ENCODE peak calls at places on chromosomes 5 and 9, in four cellular contexts. U is heart right ventricle, O is heart left ventricle, J is pancreas. I is an unnamed sample.
A peak's percentile ranks its signal among the peaks of the same experiment; 100 is the strongest.

GRCh38 chr5:9090381-9091026 is 455.4 kb downstream of the SEMA5A start:
- DNase-seq in U (no peak), J (no peak), O (no peak), I (no peak)

GRCh38 chr9:113431181-113431580 is 20.6 kb downstream of the C9orf43 start:
- DNase-seq in O (no peak), J (no peak), U (no peak), I (no peak)

GRCh38 chr5:107455111-107455544 is 215.6 kb downstream of the EFNA5 start:
- DNase-seq in J (no peak), O (no peak), U (no peak), I (no peak)

GRCh38 chr9:12843735-12844134 is 68.9 kb downstream of the LURAP1L start:
- DNase-seq in U (no peak), J (no peak), O (no peak), I (no peak)

GRCh38 chr5:1510631-1511030 is 13.1 kb downstream of the LPCAT1 start:
- DNase-seq in J (no peak), O (peak; percentile 4), U (peak; percentile 4), I (peak; percentile 15)

GRCh38 chr5:159444441-159445082 is 114.3 kb upstream of the IL12B start:
- DNase-seq in U (no peak), J (no peak), O (no peak), I (no peak)

GRCh38 chr9:134066923-134067851 is 639 bp downstream of the BRD3 start:
- DNase-seq in U (no peak), O (no peak), J (no peak), I (no peak)

GRCh38 chr9:116549786-116550660 is 137.1 kb upstream of the TRIM32 start:
- DNase-seq in O (no peak), U (no peak), J (no peak), I (no peak)

GRCh38 chr5:14507156-14507941 is 74.2 kb upstream of the OTULINL start:
- DNase-seq in J (no peak), O (no peak), U (no peak), I (no peak)

GRCh38 chr9:132026932-132027585 is 52.6 kb downstream of the MED27 start:
- DNase-seq in O (no peak), U (no peak), J (no peak), I (no peak)

GRCh38 chr5:68007446-68007845 is 208.1 kb upstream of the PIK3R1 start:
- DNase-seq in O (no peak), J (no peak), U (peak; percentile 31), I (no peak)

GRCh38 chr9:129945314-129945713 is 97.7 kb downstream of the FNBP1 start:
- DNase-seq in O (no peak), J (no peak), U (no peak), I (no peak)

GRCh38 chr9:8570776-8571175 is 771.2 kb upstream of the DMAC1 start:
- DNase-seq in U (no peak), O (no peak), J (no peak), I (no peak)

GRCh38 chr5:135339189-135339588 is 59.8 kb downstream of the MACROH2A1 start:
- DNase-seq in J (no peak), O (no peak), U (no peak), I (no peak)

GRCh38 chr5:16600949-16601348 is 15.8 kb downstream of the RETREG1 start:
- DNase-seq in J (no peak), U (no peak), O (no peak), I (no peak)

GRCh38 chr5:137205237-137205636 is 293.9 kb downstream of the SPOCK1 start:
- DNase-seq in O (no peak), U (no peak), J (no peak), I (no peak)

GRCh38 chr5:39167141-39167972 is 52.0 kb downstream of the FYB1 start:
- DNase-seq in O (no peak), J (no peak), U (no peak), I (no peak)
- H3K4me3 ChIP-seq in O (no peak overlapping the region), J (no peak overlapping the region), U (no peak overlapping the region), I (no peak overlapping the region)

GRCh38 chr5:40676643-40677333 is 2.9 kb upstream of the PTGER4 start:
- DNase-seq in J (no peak), U (peak; percentile 24), O (peak; percentile 34), I (no peak)
- TF ChIP-seq CTCF in J (no peak), U (no peak), O (no peak), I (no peak)

DNA sequence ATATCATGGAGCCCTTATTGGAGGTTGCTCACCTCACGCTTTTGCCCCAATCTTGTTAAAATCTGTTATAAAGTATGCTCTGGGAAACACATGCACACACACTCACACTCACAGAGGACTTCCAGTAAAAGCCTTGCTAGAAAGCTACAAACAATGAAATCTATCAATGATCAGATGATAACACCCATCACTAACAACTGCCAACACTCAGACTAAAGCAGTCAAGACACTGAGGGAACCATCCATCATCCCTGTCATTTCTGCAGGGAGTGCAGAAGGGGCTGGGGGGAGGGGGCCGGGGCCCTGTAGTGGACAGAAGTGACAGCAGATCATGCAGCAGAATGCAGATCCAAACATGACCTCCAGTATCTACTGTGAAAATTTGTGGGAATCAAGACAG is 179.1 kb downstream of the AOPEP start:
- DNase-seq in J (no peak), O (no peak), U (no peak), I (no peak)
- H3K4me1 ChIP-seq in J (peaks cover 14% of the 10 kb centered on the region), O (peaks cover 32% of the 10 kb centered on the region), U (no peaks in the 10 kb centered on the region), I (peaks cover 6% of the 10 kb centered on the region)

DNA sequence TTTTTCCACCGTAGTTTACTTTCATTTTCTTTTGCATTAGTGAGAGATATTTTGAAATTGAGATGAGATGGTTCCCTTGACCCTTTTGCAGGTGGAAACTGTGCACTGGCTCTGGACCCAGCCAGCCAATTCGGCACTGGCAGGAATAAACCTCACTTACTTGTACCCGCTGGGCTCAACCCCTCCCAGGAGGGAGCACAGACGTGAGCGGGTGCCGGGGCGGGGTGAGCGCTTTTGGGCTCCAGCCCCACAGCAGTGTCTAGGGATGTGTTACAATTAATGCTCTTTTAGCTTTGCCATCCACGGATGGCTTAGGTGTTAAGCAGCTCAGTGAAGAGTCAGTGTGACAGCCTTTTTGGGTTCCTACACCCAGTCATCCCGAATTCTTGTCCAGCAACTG is 766.1 kb upstream of the CHD1 start:
- DNase-seq in O (no peak), J (no peak), U (no peak), I (no peak)
- H3K4me3 ChIP-seq in O (no peak overlapping the region), J (no peak overlapping the region), U (no peak overlapping the region), I (no peak overlapping the region)

DNA sequence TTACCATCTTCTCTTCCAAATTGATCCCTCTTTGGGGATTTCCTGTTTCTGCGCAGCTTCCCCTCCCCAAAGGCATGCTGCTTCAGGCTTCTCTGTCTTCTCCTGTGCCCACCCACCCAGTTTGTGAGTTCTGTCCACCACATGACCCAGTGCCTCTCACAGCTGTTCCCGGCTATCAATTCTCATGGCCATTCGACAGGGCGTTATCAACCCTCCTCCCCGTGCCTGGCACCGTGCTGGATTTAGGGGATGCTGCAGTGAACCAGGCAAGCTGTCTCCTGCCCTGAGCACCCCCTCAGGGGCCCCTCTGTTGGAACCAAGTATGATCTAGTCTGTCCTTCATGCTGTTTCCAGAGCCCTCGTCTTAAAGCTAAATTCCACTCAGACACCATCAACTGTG is 38.7 kb downstream of the COL23A1 start:
- DNase-seq in U (no peak), O (no peak), J (no peak), I (no peak)
- TF ChIP-seq CTCF in U (no peak), O (no peak), J (peak; percentile 4), I (no peak)

GRCh38 chr5:6723122-6723885 is 10.1 kb downstream of the TENT4A start:
- DNase-seq in U (no peak), J (no peak), O (no peak), I (no peak)
- H3K4me1 ChIP-seq in U (peaks cover 3% of the 10 kb centered on the region), J (peaks cover 20% of the 10 kb centered on the region), O (peaks cover 92% of the 10 kb centered on the region), I (peaks cover 14% of the 10 kb centered on the region)

GRCh38 chr5:140157032-140157781 is 17.8 kb upstream of the CYSTM1 start:
- DNase-seq in J (peak; percentile 83), U (peak; percentile 91), O (peak; percentile 88), I (peak; percentile 94)
- H3K4me3 ChIP-seq in J (no peak overlapping the region), U (peak overlapping the region; percentile 44), O (peak overlapping the region; percentile 48), I (peak overlapping the region; percentile 49)

GRCh38 chr5:179786861-179787260 is 6.9 kb upstream of the LTC4S start:
- DNase-seq in J (no peak), U (no peak), O (no peak), I (no peak)
- TF ChIP-seq CTCF in J (no peak), U (no peak), O (no peak), I (no peak)

GRCh38 chr9:76026796-76027195 is 136.3 kb downstream of the PCSK5 start:
- DNase-seq in J (no peak), U (no peak), O (no peak), I (no peak)
- H3K4me1 ChIP-seq in J (no peaks in the 10 kb centered on the region), U (no peaks in the 10 kb centered on the region), O (no peaks in the 10 kb centered on the region), I (no peaks in the 10 kb centered on the region)